ENCODE peak calls at places on chromosomes 6 and 20, in nine cellular contexts. H is BE2C, F is A549, S is sigmoid colon, Q is heart left ventricle, A is mucosa of descending colon, I is OCI-LY7, G is aorta, W is endodermal cell. T is an unnamed sample.
A peak's percentile ranks its signal among the peaks of the same experiment; 100 is the strongest.

GRCh38 chr20:39829713-39830112 is 859.3 kb downstream of the MAFB start:
- DNase-seq in Q (no peak), A (no peak), F (no peak), I (no peak), S (no peak), H (no peak), G (no peak), W (no peak), T (no peak)

GRCh38 chr6:152034631-152035030 is 227.1 kb downstream of the ESR1 start:
- DNase-seq in F (no peak), H (no peak), G (no peak), W (no peak), S (no peak), Q (no peak), A (no peak), I (no peak), T (no peak)

GRCh38 chr6:158869010-158869603 is 49.9 kb upstream of the EZR start:
- DNase-seq in Q (no peak), W (no peak), S (no peak), H (no peak), F (peak; percentile 92), G (no peak), A (no peak), I (peak; percentile 92), T (no peak)

GRCh38 chr6:137799950-137800568 is 67.0 kb upstream of the TNFAIP3 start:
- DNase-seq in A (no peak), F (peak; percentile 54), I (peak; percentile 66), S (no peak), G (no peak), W (peak; percentile 67), Q (peak; percentile 29), H (peak; percentile 18), T (peak; percentile 72)

GRCh38 chr6:27280064-27280539 is 32.0 kb downstream of the POM121L2 start:
- DNase-seq in I (no peak), W (peak; percentile 85), A (no peak), S (no peak), H (peak; percentile 66), Q (no peak), F (peak; percentile 72), G (no peak), T (peak; percentile 40)

GRCh38 chr6:28807682-28808280 is 116.0 kb downstream of the TRIM27 start:
- DNase-seq in F (peak; percentile 80), Q (no peak), H (peak; percentile 70), G (no peak), I (peak; percentile 43), S (no peak), W (peak; percentile 94), A (no peak), T (peak; percentile 33)

GRCh38 chr6:105616521-105616920 is 213.6 kb upstream of the PREP start:
- DNase-seq in W (no peak), F (no peak), S (no peak), H (no peak), Q (no peak), I (no peak), A (no peak), G (no peak), T (no peak)

GRCh38 chr20:23393999-23394775 is 27.1 kb downstream of the NAPB start:
- DNase-seq in A (no peak), F (no peak), G (no peak), I (no peak), S (no peak), W (no peak), Q (no peak), H (no peak), T (no peak)

GRCh38 chr20:32625996-32626395 is 40.9 kb upstream of the NOL4L start:
- DNase-seq in W (no peak), Q (no peak), I (no peak), S (no peak), G (no peak), H (no peak), F (no peak), A (no peak), T (no peak)

GRCh38 chr20:32510601-32511357 is 74.4 kb downstream of the NOL4L start:
- DNase-seq in I (no peak), G (peak; percentile 43), A (peak; percentile 33), Q (no peak), H (no peak), W (peak; percentile 63), S (no peak), F (no peak), T (peak; percentile 22)

GRCh38 chr20:52342913-52343312 is 151.3 kb upstream of the ZFP64 start:
- DNase-seq in S (no peak), G (no peak), H (no peak), W (no peak), Q (no peak), A (no peak), I (no peak), F (no peak), T (no peak)

GRCh38 chr20:52340036-52340634 is 148.6 kb upstream of the ZFP64 start:
- DNase-seq in G (no peak), S (no peak), W (peak; percentile 45), A (no peak), I (no peak), F (peak; percentile 43), H (peak; percentile 41), Q (no peak), T (no peak)
- H3K4me3 ChIP-seq in G (no peak overlapping the region), S (no peak overlapping the region), W (no peak overlapping the region), A (no peak overlapping the region), I (peak overlapping the region; percentile 23), F (peak overlapping the region; percentile 31), H (peak overlapping the region; percentile 9), Q (no peak overlapping the region), T (no peak overlapping the region)

GRCh38 chr20:43766917-43767316 is 40.1 kb upstream of the GTSF1L start:
- DNase-seq in Q (no peak), G (no peak), W (no peak), H (no peak), A (no peak), I (no peak), S (no peak), F (no peak), T (no peak)

GRCh38 chr20:43766395-43766794 is 39.6 kb upstream of the GTSF1L start:
- DNase-seq in G (peak; percentile 78), F (no peak), A (no peak), Q (peak; percentile 85), S (peak; percentile 89), H (no peak), W (no peak), I (no peak), T (no peak)

GRCh38 chr20:43765933-43766332 is 39.1 kb upstream of the GTSF1L start:
- DNase-seq in G (no peak), W (no peak), A (no peak), I (no peak), Q (no peak), S (no peak), H (no peak), F (no peak), T (no peak)

GRCh38 chr20:43762911-43763310 is 36.1 kb upstream of the GTSF1L start:
- DNase-seq in W (no peak), I (no peak), G (no peak), S (no peak), A (no peak), F (no peak), Q (no peak), H (no peak), T (no peak)

DNA sequence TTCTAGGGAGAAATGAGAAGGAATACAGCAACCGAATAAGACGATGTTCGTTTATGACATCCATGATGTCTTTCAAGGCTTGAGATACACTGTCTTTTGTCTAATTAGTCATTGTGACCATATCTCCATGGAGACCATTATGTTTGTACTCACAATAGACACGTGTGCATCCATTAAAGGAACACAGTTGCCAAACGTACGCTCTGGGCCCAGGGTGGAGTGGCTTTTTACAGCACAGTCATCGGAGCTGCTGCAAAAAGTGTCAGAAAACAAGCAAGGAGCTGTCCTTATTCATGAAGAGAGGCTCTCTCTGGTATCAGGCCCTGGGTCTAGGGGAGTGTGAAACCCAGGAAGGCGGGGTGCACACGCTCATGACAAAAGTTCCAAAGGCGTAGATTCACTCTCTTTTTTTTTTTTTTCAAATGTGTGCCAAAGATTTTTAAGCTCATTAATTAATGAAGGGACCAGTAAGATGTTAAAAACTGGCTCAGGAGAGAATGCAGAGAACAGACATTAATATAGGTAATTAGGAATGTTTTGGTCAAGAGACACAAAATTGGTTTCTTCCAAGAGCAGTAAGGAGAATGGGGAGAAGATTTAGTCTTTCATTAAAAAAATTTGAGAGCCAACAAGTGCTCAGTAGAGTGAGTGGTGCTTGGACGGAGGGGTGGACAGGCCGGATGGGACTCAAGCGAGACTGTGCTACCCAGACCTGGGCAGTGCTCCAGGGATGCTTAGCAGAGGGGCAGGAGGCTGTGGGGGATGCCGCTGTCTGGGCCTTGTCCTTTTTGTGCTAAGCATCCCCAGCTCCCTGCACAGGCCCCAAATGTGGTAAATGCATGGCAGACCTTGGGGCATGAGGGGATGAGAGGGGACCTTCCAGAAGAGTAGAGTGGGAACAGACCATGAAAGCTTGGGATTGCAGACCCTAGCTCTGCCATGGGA is 34.9 kb upstream of the GTSF1L start:
- DNase-seq in H (no peak), Q (no peak), S (no peak), G (no peak), I (no peak), F (no peak), A (no peak), W (no peak), T (no peak)
- H3K4me3 ChIP-seq in H (no peak overlapping the region), Q (no peak overlapping the region), S (no peak overlapping the region), G (no peak overlapping the region), I (no peak overlapping the region), F (no peak overlapping the region), A (no peak overlapping the region), W (no peak overlapping the region), T (no peak overlapping the region)

DNA sequence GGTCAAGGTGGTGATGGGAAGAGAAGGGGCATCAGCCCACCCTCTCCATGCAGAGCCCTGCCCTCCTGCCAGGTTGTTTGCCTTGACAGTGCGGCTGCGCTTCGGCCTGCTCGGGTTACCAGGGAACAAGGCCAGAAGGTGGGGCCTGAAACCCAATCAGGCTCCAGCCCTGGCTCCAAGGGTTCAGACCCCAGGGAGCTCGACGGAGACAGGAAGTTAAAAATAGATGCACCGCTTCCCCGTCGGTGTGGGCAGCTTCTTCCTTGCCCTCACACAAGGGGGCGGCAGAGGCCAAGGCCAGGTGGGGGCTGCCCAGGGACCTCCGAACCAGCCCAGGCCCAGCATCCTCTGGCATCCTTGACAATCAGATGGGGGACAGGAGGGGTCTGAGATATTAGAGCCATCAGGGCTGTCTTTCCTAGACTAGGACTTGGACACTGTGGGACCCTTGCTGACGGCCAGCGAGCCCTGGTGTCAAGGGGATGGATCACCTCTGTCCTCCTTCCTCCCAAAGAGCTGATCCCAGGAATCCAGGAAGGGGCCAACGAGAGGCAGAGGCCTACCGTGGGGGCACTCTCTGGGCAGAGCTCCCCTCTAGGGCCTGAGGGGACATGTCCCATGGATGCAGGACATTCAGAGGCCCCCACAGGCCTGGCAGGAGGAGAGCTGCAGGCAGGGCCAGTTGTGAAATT is 65.2 kb downstream of the RIPOR3 start:
- DNase-seq in Q (peak; percentile 75), F (peak; percentile 73), S (peak; percentile 89), A (no peak), G (no peak), W (peak; percentile 96), I (peak; percentile 61), H (peak; percentile 65), T (peak; percentile 62)
- H3K4me3 ChIP-seq in Q (no peak overlapping the region), F (no peak overlapping the region), S (no peak overlapping the region), A (no peak overlapping the region), G (no peak overlapping the region), W (no peak overlapping the region), I (no peak overlapping the region), H (no peak overlapping the region), T (no peak overlapping the region)

DNA sequence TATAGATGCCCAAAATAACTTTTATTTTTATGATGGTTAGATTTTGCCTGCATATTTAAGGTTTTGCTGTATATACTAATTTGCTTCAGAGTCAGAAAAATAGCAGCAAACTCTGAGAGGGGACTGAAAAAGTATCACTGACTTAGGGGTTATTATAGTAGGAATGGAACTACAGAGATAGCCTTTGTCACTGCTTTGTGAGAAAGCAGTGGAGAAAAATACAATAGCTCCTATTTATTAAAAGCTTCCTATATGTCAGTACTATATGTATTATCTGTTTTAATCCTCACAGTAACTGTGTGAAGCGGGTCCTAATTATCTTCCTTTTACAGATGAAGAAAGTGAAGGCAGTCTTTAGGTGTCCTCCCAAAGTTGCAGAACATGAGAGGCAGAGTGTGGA is 35.6 kb downstream of the CARMIL1 start:
- DNase-seq in Q (no peak), H (no peak), G (no peak), S (no peak), W (no peak), F (no peak), I (no peak), A (no peak), T (no peak)
- H3K4me3 ChIP-seq in Q (no peak overlapping the region), H (no peak overlapping the region), G (no peak overlapping the region), S (no peak overlapping the region), W (no peak overlapping the region), F (no peak overlapping the region), I (no peak overlapping the region), A (no peak overlapping the region), T (no peak overlapping the region)

T was measured in fibroblast of villous mesenchyme.